ENCODE peak calls at places on chromosomes 7 and 10, in ten cellular contexts. One of them, this sample, is unnamed. For H3K36me3 and H3K4me1, the result is how much of the 10 kb centered on the place peaks cover.

GRCh38 chr7:79063019-79063698 is 390.3 kb downstream of the MAGI2 start:
- DNase-seq in upper lobe of right lung: no peak
- DNase-seq in keratinocyte: no peak
- DNase-seq in heart right ventricle: no peak
- DNase-seq in HCT116: no peak
- DNase-seq in cardiac muscle cell: no peak
- DNase-seq in breast epithelium: no peak
- DNase-seq in esophagus squamous epithelium: no peak
- DNase-seq in endodermal cell: no peak
- DNase-seq in fibroblast of lung: peak
- DNase-seq in this sample: no peak

GRCh38 chr7:46972205-46972604 is 609.7 kb downstream of the TNS3 start:
- DNase-seq in upper lobe of right lung: no peak
- DNase-seq in keratinocyte: peak
- DNase-seq in heart right ventricle: no peak
- DNase-seq in HCT116: peak
- DNase-seq in cardiac muscle cell: peak
- DNase-seq in breast epithelium: no peak
- DNase-seq in esophagus squamous epithelium: no peak
- DNase-seq in endodermal cell: no peak
- DNase-seq in fibroblast of lung: peak
- DNase-seq in this sample: no peak

GRCh38 chr10:3467052-3467906 is 294.7 kb upstream of the PITRM1 start:
- DNase-seq in upper lobe of right lung: peak
- DNase-seq in keratinocyte: peak
- DNase-seq in heart right ventricle: peak
- DNase-seq in HCT116: peak
- DNase-seq in cardiac muscle cell: peak
- DNase-seq in breast epithelium: peak
- DNase-seq in esophagus squamous epithelium: no peak
- DNase-seq in endodermal cell: peak
- DNase-seq in fibroblast of lung: peak
- DNase-seq in this sample: no peak

GRCh38 chr10:106582291-106582690 is 582.2 kb downstream of the SORCS1 start:
- DNase-seq in upper lobe of right lung: no peak
- DNase-seq in keratinocyte: no peak
- DNase-seq in heart right ventricle: no peak
- DNase-seq in HCT116: no peak
- DNase-seq in cardiac muscle cell: peak
- DNase-seq in breast epithelium: no peak
- DNase-seq in esophagus squamous epithelium: no peak
- DNase-seq in endodermal cell: no peak
- DNase-seq in fibroblast of lung: peak
- DNase-seq in this sample: no peak

GRCh38 chr7:45589061-45589460 is 14.9 kb downstream of the ADCY1 start:
- DNase-seq in upper lobe of right lung: no peak
- DNase-seq in keratinocyte: no peak
- DNase-seq in heart right ventricle: no peak
- DNase-seq in HCT116: no peak
- DNase-seq in cardiac muscle cell: no peak
- DNase-seq in breast epithelium: peak
- DNase-seq in esophagus squamous epithelium: no peak
- DNase-seq in endodermal cell: peak
- DNase-seq in fibroblast of lung: no peak
- DNase-seq in this sample: no peak

GRCh38 chr10:131841131-131841661 is 59.6 kb upstream of the PPP2R2D start:
- DNase-seq in upper lobe of right lung: peak
- DNase-seq in keratinocyte: no peak
- DNase-seq in heart right ventricle: no peak
- DNase-seq in HCT116: no peak
- DNase-seq in cardiac muscle cell: no peak
- DNase-seq in breast epithelium: peak
- DNase-seq in esophagus squamous epithelium: no peak
- DNase-seq in endodermal cell: peak
- DNase-seq in fibroblast of lung: no peak
- DNase-seq in this sample: no peak

GRCh38 chr10:101221479-101222246 is 7.6 kb downstream of the LBX1 start:
- DNase-seq in upper lobe of right lung: no peak
- DNase-seq in keratinocyte: peak
- DNase-seq in heart right ventricle: no peak
- DNase-seq in HCT116: no peak
- DNase-seq in cardiac muscle cell: no peak
- DNase-seq in breast epithelium: no peak
- DNase-seq in esophagus squamous epithelium: no peak
- DNase-seq in endodermal cell: peak
- DNase-seq in fibroblast of lung: no peak
- DNase-seq in this sample: no peak

GRCh38 chr7:130037703-130038102 is 13.5 kb downstream of the ZC3HC1 start:
- DNase-seq in upper lobe of right lung: no peak
- DNase-seq in keratinocyte: no peak
- DNase-seq in heart right ventricle: no peak
- DNase-seq in HCT116: no peak
- DNase-seq in cardiac muscle cell: peak
- DNase-seq in breast epithelium: no peak
- DNase-seq in esophagus squamous epithelium: no peak
- DNase-seq in endodermal cell: no peak
- DNase-seq in fibroblast of lung: no peak
- DNase-seq in this sample: no peak

GRCh38 chr7:55108818-55109217 is 90.0 kb downstream of the EGFR start:
- DNase-seq in upper lobe of right lung: no peak
- DNase-seq in keratinocyte: no peak
- DNase-seq in heart right ventricle: no peak
- DNase-seq in HCT116: no peak
- DNase-seq in cardiac muscle cell: no peak
- DNase-seq in breast epithelium: no peak
- DNase-seq in esophagus squamous epithelium: no peak
- DNase-seq in endodermal cell: peak
- DNase-seq in fibroblast of lung: no peak
- DNase-seq in this sample: no peak

GRCh38 chr7:134495546-134495945 is 31.8 kb upstream of the AKR1B10 start:
- DNase-seq in upper lobe of right lung: no peak
- DNase-seq in keratinocyte: no peak
- DNase-seq in heart right ventricle: no peak
- DNase-seq in HCT116: no peak
- DNase-seq in cardiac muscle cell: no peak
- DNase-seq in breast epithelium: no peak
- DNase-seq in esophagus squamous epithelium: no peak
- DNase-seq in endodermal cell: no peak
- DNase-seq in fibroblast of lung: no peak
- DNase-seq in this sample: no peak

GRCh38 chr7:37824987-37825509 is 23.3 kb upstream of the NME8 start:
- DNase-seq in upper lobe of right lung: no peak
- DNase-seq in keratinocyte: no peak
- DNase-seq in heart right ventricle: no peak
- DNase-seq in HCT116: no peak
- DNase-seq in cardiac muscle cell: no peak
- DNase-seq in breast epithelium: no peak
- DNase-seq in esophagus squamous epithelium: no peak
- DNase-seq in endodermal cell: no peak
- DNase-seq in fibroblast of lung: no peak
- DNase-seq in this sample: no peak

GRCh38 chr7:923108-924041 is 31.1 kb downstream of the ADAP1 start:
- DNase-seq in upper lobe of right lung: peak
- DNase-seq in keratinocyte: no peak
- DNase-seq in heart right ventricle: peak
- DNase-seq in HCT116: no peak
- DNase-seq in cardiac muscle cell: peak
- DNase-seq in breast epithelium: peak
- DNase-seq in esophagus squamous epithelium: peak
- DNase-seq in endodermal cell: peak
- DNase-seq in fibroblast of lung: peak
- DNase-seq in this sample: peak

GRCh38 chr7:17680026-17680425 is 260.3 kb downstream of the SNX13 start:
- DNase-seq in upper lobe of right lung: peak
- DNase-seq in keratinocyte: no peak
- DNase-seq in heart right ventricle: no peak
- DNase-seq in HCT116: no peak
- DNase-seq in cardiac muscle cell: peak
- DNase-seq in breast epithelium: no peak
- DNase-seq in esophagus squamous epithelium: no peak
- DNase-seq in endodermal cell: peak
- DNase-seq in fibroblast of lung: peak
- DNase-seq in this sample: no peak

GRCh38 chr10:80501913-80502521 is 35.7 kb upstream of the SH2D4B start:
- DNase-seq in upper lobe of right lung: no peak
- DNase-seq in keratinocyte: no peak
- DNase-seq in heart right ventricle: no peak
- DNase-seq in HCT116: no peak
- DNase-seq in cardiac muscle cell: no peak
- DNase-seq in breast epithelium: no peak
- DNase-seq in esophagus squamous epithelium: no peak
- DNase-seq in endodermal cell: no peak
- DNase-seq in fibroblast of lung: peak
- DNase-seq in this sample: no peak

DNA sequence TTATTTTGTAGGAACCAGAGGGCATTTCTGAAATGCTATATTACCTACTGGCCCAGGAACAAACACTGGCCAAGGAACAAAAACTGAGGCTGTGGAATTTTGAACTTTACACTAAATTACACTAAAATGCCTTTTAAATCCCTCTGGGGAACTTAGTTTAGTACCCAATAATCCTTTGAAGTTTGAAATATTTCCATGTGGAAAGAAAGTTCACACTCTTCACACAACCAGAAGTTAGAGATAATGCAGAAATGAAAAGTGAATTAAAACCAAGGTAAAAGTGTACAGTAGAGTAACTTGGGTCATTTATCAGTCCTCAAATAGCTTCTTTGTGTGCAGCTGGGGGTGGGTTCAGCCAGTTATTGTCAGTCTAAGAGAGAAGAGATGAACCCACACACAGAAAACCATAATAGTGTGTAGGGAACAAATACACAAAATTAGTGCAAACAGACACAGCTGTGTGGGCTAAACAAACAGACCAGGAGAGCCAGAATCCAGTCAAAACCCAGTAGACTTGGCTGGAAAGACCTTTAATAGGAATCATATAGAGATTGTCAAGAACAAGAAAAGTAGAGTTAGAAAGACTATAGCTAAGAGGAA is 46.5 kb upstream of the DGKI start:
- DNase-seq in upper lobe of right lung: no peak
- DNase-seq in keratinocyte: no peak
- DNase-seq in heart right ventricle: no peak
- DNase-seq in HCT116: no peak
- DNase-seq in cardiac muscle cell: no peak
- DNase-seq in breast epithelium: no peak
- DNase-seq in esophagus squamous epithelium: no peak
- DNase-seq in endodermal cell: no peak
- DNase-seq in fibroblast of lung: no peak
- DNase-seq in this sample: no peak
- H3K36me3 ChIP-seq in upper lobe of right lung: half or more
- H3K36me3 ChIP-seq in keratinocyte: under half
- H3K36me3 ChIP-seq in heart right ventricle: half or more
- H3K36me3 ChIP-seq in HCT116: under half
- H3K36me3 ChIP-seq in cardiac muscle cell: under half
- H3K36me3 ChIP-seq in breast epithelium: under half
- H3K36me3 ChIP-seq in esophagus squamous epithelium: under half
- H3K36me3 ChIP-seq in endodermal cell: half or more
- H3K36me3 ChIP-seq in fibroblast of lung: under half
- H3K36me3 ChIP-seq in this sample: under half

DNA sequence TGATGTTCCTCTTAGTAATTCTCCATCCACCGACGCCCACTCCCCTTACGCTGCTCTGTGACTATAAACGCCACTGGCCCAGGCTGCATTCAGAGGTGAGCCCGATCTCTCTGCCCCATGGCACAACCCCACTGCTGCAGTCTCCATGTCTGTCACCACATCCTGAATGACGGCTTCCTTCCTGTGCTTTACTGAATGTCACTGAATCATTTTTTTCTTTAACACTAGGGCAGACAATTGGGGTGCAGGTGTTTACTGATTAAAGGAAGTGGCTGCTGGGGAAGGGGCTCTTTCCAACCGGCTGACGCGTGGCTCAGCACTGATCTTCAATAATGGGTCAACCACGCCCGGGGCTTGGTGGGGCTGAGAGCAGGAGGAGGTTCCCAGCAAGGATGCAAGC is 208.3 kb downstream of the USP6NL start:
- DNase-seq in upper lobe of right lung: no peak
- DNase-seq in keratinocyte: no peak
- DNase-seq in heart right ventricle: no peak
- DNase-seq in HCT116: no peak
- DNase-seq in cardiac muscle cell: no peak
- DNase-seq in breast epithelium: no peak
- DNase-seq in esophagus squamous epithelium: no peak
- DNase-seq in endodermal cell: peak
- DNase-seq in fibroblast of lung: no peak
- DNase-seq in this sample: peak
- H3K4me1 ChIP-seq in upper lobe of right lung: under half
- H3K4me1 ChIP-seq in keratinocyte: under half
- H3K4me1 ChIP-seq in heart right ventricle: under half
- H3K4me1 ChIP-seq in HCT116: under half
- H3K4me1 ChIP-seq in cardiac muscle cell: under half
- H3K4me1 ChIP-seq in breast epithelium: under half
- H3K4me1 ChIP-seq in esophagus squamous epithelium: under half
- H3K4me1 ChIP-seq in endodermal cell: under half
- H3K4me1 ChIP-seq in fibroblast of lung: under half
- H3K4me1 ChIP-seq in this sample: under half

DNA sequence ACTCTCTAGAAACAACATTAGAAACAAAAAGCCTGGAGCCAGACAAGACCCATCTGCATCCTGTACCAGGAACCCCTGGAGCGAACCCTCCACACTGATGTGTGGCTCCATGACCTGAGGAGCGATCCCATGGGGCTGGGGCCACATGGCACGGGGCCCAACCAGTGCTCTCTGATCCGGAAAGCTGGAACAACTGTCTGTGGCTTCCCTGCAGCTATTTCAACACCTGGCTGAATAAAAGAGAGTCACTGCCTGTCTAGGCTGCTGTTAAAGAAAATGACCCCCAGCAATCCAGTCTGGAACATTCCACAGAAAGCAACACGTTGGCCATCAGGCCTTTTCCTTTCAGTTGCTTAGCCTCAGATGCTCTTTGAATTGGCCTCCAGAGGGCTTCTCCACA is 20.9 kb downstream of the UROS start:
- DNase-seq in upper lobe of right lung: no peak
- DNase-seq in keratinocyte: no peak
- DNase-seq in heart right ventricle: no peak
- DNase-seq in HCT116: no peak
- DNase-seq in cardiac muscle cell: no peak
- DNase-seq in breast epithelium: no peak
- DNase-seq in esophagus squamous epithelium: no peak
- DNase-seq in endodermal cell: no peak
- DNase-seq in fibroblast of lung: no peak
- DNase-seq in this sample: no peak
- TF ChIP-seq CTCF in upper lobe of right lung: no peak
- TF ChIP-seq CTCF in keratinocyte: no peak
- TF ChIP-seq CTCF in heart right ventricle: no peak
- TF ChIP-seq CTCF in HCT116: no peak
- TF ChIP-seq CTCF in cardiac muscle cell: no peak
- TF ChIP-seq CTCF in breast epithelium: no peak
- TF ChIP-seq CTCF in esophagus squamous epithelium: no peak
- TF ChIP-seq CTCF in endodermal cell: no peak
- TF ChIP-seq CTCF in fibroblast of lung: no peak
- TF ChIP-seq CTCF in this sample: no peak

DNA sequence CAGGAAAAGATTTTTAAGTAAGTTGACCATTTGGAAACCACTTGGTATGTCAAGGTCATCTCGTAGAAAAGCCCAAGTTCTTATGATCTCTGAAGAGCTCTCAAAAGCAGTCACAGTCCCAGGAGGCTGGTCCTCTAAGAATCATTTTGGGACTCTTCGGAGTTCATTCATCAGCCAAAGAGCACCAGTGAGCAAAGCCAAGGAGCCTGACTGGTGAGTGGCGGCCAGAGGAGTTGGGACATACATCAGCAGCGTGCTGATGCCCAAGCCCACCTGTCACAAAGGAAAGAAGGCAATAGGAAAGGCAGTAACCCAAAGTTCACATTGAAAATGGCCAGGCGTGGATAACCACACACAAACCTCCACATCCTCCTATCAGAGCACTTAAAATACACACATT is 17.5 kb downstream of the COX15 start:
- DNase-seq in upper lobe of right lung: no peak
- DNase-seq in keratinocyte: no peak
- DNase-seq in heart right ventricle: no peak
- DNase-seq in HCT116: no peak
- DNase-seq in cardiac muscle cell: no peak
- DNase-seq in breast epithelium: no peak
- DNase-seq in esophagus squamous epithelium: no peak
- DNase-seq in endodermal cell: no peak
- DNase-seq in fibroblast of lung: no peak
- DNase-seq in this sample: no peak
- H3K36me3 ChIP-seq in upper lobe of right lung: half or more
- H3K36me3 ChIP-seq in keratinocyte: under half
- H3K36me3 ChIP-seq in heart right ventricle: half or more
- H3K36me3 ChIP-seq in HCT116: half or more
- H3K36me3 ChIP-seq in cardiac muscle cell: under half
- H3K36me3 ChIP-seq in breast epithelium: under half
- H3K36me3 ChIP-seq in esophagus squamous epithelium: under half
- H3K36me3 ChIP-seq in endodermal cell: half or more
- H3K36me3 ChIP-seq in fibroblast of lung: under half
- H3K36me3 ChIP-seq in this sample: under half